ENCODE peak calls at places on chromosomes 2 and 18, in ten cellular contexts. W is A549, B is gastrocnemius medialis, X is HepG2, Q is right lobe of liver, H is endothelial cell of umbilical vein, I is psoas muscle, U is Peyer's patch, N is OCI-LY7, E is stomach. V is an unnamed sample. For H3K4me1, the result is how much of the 10 kb centered on the place peaks cover.

GRCh38 chr2:27765621-27766286 is 5.8 kb upstream of the MRPL33 start:
- DNase-seq in N (no peak), E (peak), H (peak), B (peak), W (no peak), U (no peak), X (no peak), I (peak), Q (peak), V (peak)

GRCh38 chr2:119857742-119858141 is 98.0 kb downstream of the PTPN4 start:
- DNase-seq in Q (no peak), I (no peak), H (no peak), B (no peak), U (no peak), W (no peak), X (no peak), N (no peak), E (no peak), V (no peak)

GRCh38 chr2:78973630-78974029 is 51.9 kb upstream of the REG3G start:
- DNase-seq in I (no peak), Q (no peak), B (no peak), E (no peak), H (no peak), W (no peak), U (no peak), N (no peak), X (no peak), V (no peak)

GRCh38 chr2:45612741-45613140 is 1.7 kb upstream of the SRBD1 start:
- DNase-seq in W (no peak), H (no peak), B (no peak), E (no peak), N (no peak), Q (no peak), U (no peak), X (no peak), I (no peak), V (no peak)

GRCh38 chr2:49286045-49286444 is 131.7 kb upstream of the FSHR start:
- DNase-seq in H (no peak), N (no peak), I (no peak), U (no peak), X (no peak), B (no peak), Q (no peak), E (no peak), W (no peak), V (no peak)

GRCh38 chr18:68494802-68495560 is 219.9 kb downstream of the TMX3 start:
- DNase-seq in E (no peak), U (no peak), B (no peak), X (no peak), I (no peak), N (no peak), H (no peak), Q (no peak), W (no peak), V (no peak)

GRCh38 chr2:201618744-201619654 is 24.3 kb downstream of the TMEM237 start:
- DNase-seq in E (peak), U (no peak), W (no peak), Q (peak), N (no peak), I (peak), X (no peak), H (peak), B (no peak), V (peak)

GRCh38 chr2:117323341-117323740 is 491.1 kb upstream of the DDX18 start:
- DNase-seq in W (no peak), B (no peak), H (no peak), E (no peak), I (no peak), N (no peak), X (no peak), Q (no peak), U (no peak), V (no peak)

GRCh38 chr18:21270453-21270852 is 28.4 kb downstream of the GREB1L start:
- DNase-seq in Q (no peak), W (no peak), I (no peak), N (no peak), H (no peak), B (no peak), U (no peak), E (no peak), X (no peak), V (no peak)

GRCh38 chr2:20052872-20053281 is 1.4 kb upstream of the LAPTM4A start:
- DNase-seq in B (no peak), H (peak), Q (no peak), W (peak), U (no peak), E (peak), I (no peak), X (no peak), N (peak), V (peak)

GRCh38 chr2:174729797-174730529 is 34.3 kb downstream of the CHRNA1 start:
- DNase-seq in I (no peak), X (no peak), U (no peak), H (peak), N (no peak), E (no peak), B (no peak), W (peak), Q (no peak), V (no peak)

GRCh38 chr18:55869965-55870585 is 282.1 kb upstream of the TCF4 start:
- DNase-seq in Q (no peak), N (no peak), U (no peak), X (no peak), W (no peak), B (peak), I (peak), H (no peak), E (no peak), V (no peak)

GRCh38 chr2:6506311-6507258 is 359.1 kb downstream of the CMPK2 start:
- DNase-seq in H (no peak), Q (no peak), U (no peak), B (no peak), E (no peak), N (no peak), X (no peak), I (no peak), W (no peak), V (no peak)

GRCh38 chr2:197515277-197515797 is 529 bp upstream of the MOB4 start:
- DNase-seq in Q (no peak), B (no peak), N (peak), W (no peak), U (no peak), H (no peak), I (no peak), X (peak), E (no peak), V (no peak)

GRCh38 chr18:66271927-66272326 is 332.0 kb downstream of the CDH19 start:
- DNase-seq in Q (no peak), X (no peak), N (no peak), I (no peak), W (no peak), H (no peak), B (no peak), E (no peak), U (no peak), V (no peak)

GRCh38 chr2:241235859-241236593 is 47.5 kb downstream of the ANO7 start:
- DNase-seq in X (no peak), N (no peak), B (no peak), U (no peak), I (peak), W (no peak), Q (no peak), H (no peak), E (no peak), V (no peak)

GRCh38 chr2:161122772-161123530 is 37.3 kb upstream of the TANK start:
- DNase-seq in Q (no peak), N (no peak), W (peak), B (peak), E (no peak), H (peak), U (no peak), X (peak), I (no peak), V (no peak)

GRCh38 chr18:62493033-62493862 is 29.6 kb upstream of the ZCCHC2 start:
- DNase-seq in N (no peak), U (no peak), E (no peak), Q (no peak), X (no peak), W (no peak), H (no peak), I (no peak), B (no peak), V (no peak)

GRCh38 chr2:241665731-241666440 is 20.7 kb downstream of the DTYMK start:
- DNase-seq in E (no peak), B (no peak), H (no peak), Q (no peak), I (no peak), X (no peak), N (no peak), W (no peak), U (no peak), V (no peak)

GRCh38 chr2:120134263-120134662 is 88.9 kb downstream of the TMEM185B start:
- DNase-seq in I (no peak), Q (no peak), W (peak), B (no peak), U (no peak), H (peak), X (peak), E (no peak), N (no peak), V (no peak)

GRCh38 chr2:236402016-236402784 is 138.0 kb upstream of the ASB18 start:
- DNase-seq in X (no peak), U (no peak), N (peak), H (no peak), W (no peak), I (no peak), B (no peak), E (no peak), Q (no peak), V (no peak)

GRCh38 chr18:41820784-41821183 is 134.2 kb upstream of the PIK3C3 start:
- DNase-seq in I (no peak), H (no peak), B (no peak), W (no peak), X (no peak), Q (no peak), N (no peak), U (no peak), E (no peak), V (no peak)

GRCh38 chr2:101679037-101679726 is 18.3 kb upstream of the MAP4K4 start:
- DNase-seq in H (no peak), B (no peak), U (no peak), N (no peak), E (no peak), X (peak), Q (no peak), W (no peak), I (no peak), V (no peak)

GRCh38 chr2:120305296-120305695 is 40.6 kb upstream of the INHBB start:
- DNase-seq in H (no peak), W (peak), U (no peak), Q (no peak), N (no peak), B (no peak), E (peak), X (peak), I (no peak), V (no peak)

GRCh38 chr2:647003-647560 is 30.1 kb downstream of the TMEM18 start:
- DNase-seq in N (no peak), U (no peak), Q (no peak), X (no peak), W (no peak), I (no peak), H (no peak), E (peak), B (no peak), V (no peak)

GRCh38 chr18:13382990-13383821 is 164.6 kb downstream of the LDLRAD4 start:
- DNase-seq in B (no peak), Q (peak), U (no peak), X (no peak), H (no peak), W (no peak), N (no peak), E (no peak), I (no peak), V (no peak)

GRCh38 chr18:3044931-3045698 is 32.2 kb upstream of the LPIN2 start:
- DNase-seq in W (no peak), B (no peak), N (no peak), H (peak), E (peak), U (no peak), Q (peak), I (peak), X (peak), V (peak)

GRCh38 chr18:12307251-12307736 is 747 bp upstream of the TUBB6 start:
- DNase-seq in B (peak), H (peak), E (no peak), N (no peak), W (no peak), X (no peak), I (peak), U (no peak), Q (no peak), V (no peak)
- H3K27ac ChIP-seq in B (peak), H (peak), E (peak), N (no peak), W (peak), X (no peak), I (peak), U (peak), Q (peak), V (peak)

GRCh38 chr2:172279214-172279613 is 148.2 kb upstream of the ITGA6 start:
- DNase-seq in B (no peak), W (no peak), U (no peak), I (no peak), H (no peak), Q (no peak), X (no peak), N (no peak), E (no peak), V (no peak)

GRCh38 chr2:172282944-172283343 is 144.4 kb upstream of the ITGA6 start:
- DNase-seq in U (no peak), W (no peak), N (no peak), H (peak), Q (no peak), X (no peak), I (no peak), B (no peak), E (no peak), V (no peak)

GRCh38 chr2:172279843-172280242 is 147.5 kb upstream of the ITGA6 start:
- DNase-seq in W (no peak), H (no peak), X (no peak), I (no peak), Q (no peak), N (no peak), U (no peak), B (no peak), E (no peak), V (no peak)

GRCh38 chr2:172281648-172282576 is 145.5 kb upstream of the ITGA6 start:
- DNase-seq in U (no peak), B (no peak), H (peak), N (no peak), Q (no peak), I (no peak), W (no peak), E (no peak), X (no peak), V (no peak)

GRCh38 chr2:172280820-172281454 is 146.4 kb upstream of the ITGA6 start:
- DNase-seq in N (peak), H (no peak), U (no peak), B (peak), W (no peak), I (no peak), E (no peak), X (no peak), Q (no peak), V (peak)
- H3K4me1 ChIP-seq in N (under half), H (under half), U (under half), B (under half), W (under half), I (under half), E (under half), X (under half), Q (under half), V (under half)

GRCh38 chr2:154400891-154401290 is 297.6 kb upstream of the KCNJ3 start:
- DNase-seq in U (no peak), E (no peak), Q (no peak), X (no peak), H (no peak), W (no peak), B (no peak), I (no peak), N (no peak), V (no peak)

GRCh38 chr2:154403242-154403790 is 295.2 kb upstream of the KCNJ3 start:
- DNase-seq in W (no peak), I (no peak), N (no peak), U (no peak), H (no peak), B (no peak), X (peak), E (no peak), Q (no peak), V (no peak)

DNA sequence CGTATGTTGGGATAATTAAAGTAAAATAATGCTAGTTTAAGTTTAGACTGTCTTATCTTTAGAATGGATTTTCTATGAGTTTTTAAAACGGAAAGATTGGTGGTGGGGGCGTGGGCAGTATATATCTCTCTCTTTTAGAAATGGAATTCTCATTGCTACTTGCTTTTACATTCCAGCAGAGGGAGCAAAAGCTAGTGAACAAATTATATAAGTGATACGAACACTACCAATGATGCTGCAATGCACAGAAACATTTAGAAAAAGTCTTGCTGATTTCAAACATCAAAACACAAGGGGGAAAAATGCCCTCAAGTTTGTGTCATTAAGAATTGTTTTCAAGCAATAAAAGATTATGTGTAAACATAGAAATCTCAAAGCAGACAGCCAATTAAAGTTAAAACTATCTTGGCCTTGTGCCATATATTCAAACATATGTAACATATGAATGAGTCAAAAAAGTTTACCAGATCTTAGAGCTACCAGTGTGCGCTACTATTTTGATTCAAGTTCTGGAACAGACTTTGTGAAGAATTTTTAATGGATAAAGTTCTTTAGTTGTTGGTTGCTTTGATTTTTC is 296.3 kb upstream of the KCNJ3 start:
- DNase-seq in H (peak), I (no peak), N (peak), W (peak), Q (no peak), E (no peak), B (no peak), X (peak), U (no peak), V (no peak)
- TF ChIP-seq CTCF in H (peak), I (peak), N (peak), W (peak), Q (peak), E (no peak), B (no peak), X (peak), U (peak), V (peak)

DNA sequence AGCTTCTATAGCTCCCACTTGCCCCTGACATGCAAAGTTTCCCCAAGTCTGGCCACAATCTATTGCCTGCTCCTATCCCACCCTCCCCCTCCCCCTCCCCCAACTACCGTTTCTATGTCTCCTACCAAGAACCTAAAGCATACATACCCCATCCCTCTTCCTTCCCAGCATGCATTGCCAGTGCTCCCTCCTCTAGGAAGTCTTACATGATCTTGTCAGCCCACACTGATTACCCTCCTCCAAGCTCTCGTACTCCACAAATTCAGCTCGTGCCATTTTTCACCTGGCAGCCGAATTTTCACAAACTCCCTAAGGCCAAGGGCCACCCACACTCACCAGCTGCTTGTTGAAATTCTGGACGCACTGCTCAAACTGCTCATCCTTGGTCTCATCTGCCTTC is 30.7 kb downstream of the BIN1 start:
- DNase-seq in E (no peak), N (no peak), H (no peak), X (no peak), Q (no peak), B (no peak), I (no peak), W (no peak), U (no peak), V (no peak)
- H3K27ac ChIP-seq in E (no peak), N (no peak), H (no peak), X (no peak), Q (no peak), B (peak), I (peak), W (no peak), U (no peak), V (no peak)

GRCh38 chr2:96869824-96870630 is at the start of gene SEMA4C:
- DNase-seq in B (no peak), X (no peak), W (peak), N (no peak), H (peak), I (peak), U (peak), Q (peak), E (peak), V (peak)

GRCh38 chr2:96868555-96869280 is 1.2 kb downstream of the SEMA4C start:
- DNase-seq in U (peak), E (peak), Q (peak), W (peak), B (peak), N (no peak), H (peak), X (peak), I (peak), V (peak)

GRCh38 chr2:96870631-96871255 is 863 bp upstream of the SEMA4C start:
- DNase-seq in E (peak), U (peak), H (peak), W (no peak), I (no peak), N (no peak), X (no peak), Q (no peak), B (no peak), V (peak)

GRCh38 chr2:96867756-96868554 is 1.9 kb downstream of the SEMA4C start:
- DNase-seq in X (no peak), I (no peak), N (no peak), B (no peak), H (no peak), W (no peak), U (no peak), E (no peak), Q (no peak), V (no peak)

GRCh38 chr2:96869281-96869823 is 528 bp downstream of the SEMA4C start:
- DNase-seq in H (peak), W (no peak), B (no peak), E (peak), U (no peak), X (peak), Q (peak), I (peak), N (no peak), V (peak)
- H3K4me1 ChIP-seq in H (under half), W (under half), B (under half), E (half or more), U (under half), X (under half), Q (under half), I (under half), N (under half), V (half or more)

DNA sequence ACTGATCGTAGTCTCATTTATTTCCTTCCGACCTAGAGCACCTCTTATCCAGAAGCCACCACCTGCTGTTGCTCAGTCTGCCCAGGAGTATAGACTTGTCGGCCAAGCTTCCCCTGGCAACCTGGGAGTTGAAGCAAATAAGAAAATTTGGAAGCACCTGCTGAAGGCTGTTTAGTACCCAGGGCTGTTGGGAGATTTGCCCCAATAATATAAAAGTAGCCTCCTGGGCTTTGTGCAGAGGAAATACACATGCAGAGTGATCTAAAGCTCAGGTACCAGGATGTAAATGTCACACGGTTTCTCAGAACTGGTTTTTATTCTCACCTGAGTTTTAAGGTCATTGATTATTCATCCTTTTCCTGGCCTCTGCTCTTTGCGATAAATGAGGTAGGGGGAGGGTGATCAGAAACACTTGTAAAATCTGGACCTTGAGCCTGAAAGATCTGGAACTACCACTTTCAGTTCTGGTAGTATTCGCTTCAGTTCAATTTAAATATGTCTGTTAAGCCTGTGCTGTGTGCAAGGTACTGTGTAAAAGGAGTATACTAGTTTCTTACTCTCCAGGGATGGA is 796 bp upstream of the COX7A2L start:
- DNase-seq in U (no peak), E (no peak), H (no peak), B (no peak), Q (no peak), W (no peak), I (no peak), X (no peak), N (no peak), V (no peak)
- TF ChIP-seq CTCF in U (peak), E (no peak), H (no peak), B (no peak), Q (no peak), W (no peak), I (no peak), X (no peak), N (peak), V (peak)

DNA sequence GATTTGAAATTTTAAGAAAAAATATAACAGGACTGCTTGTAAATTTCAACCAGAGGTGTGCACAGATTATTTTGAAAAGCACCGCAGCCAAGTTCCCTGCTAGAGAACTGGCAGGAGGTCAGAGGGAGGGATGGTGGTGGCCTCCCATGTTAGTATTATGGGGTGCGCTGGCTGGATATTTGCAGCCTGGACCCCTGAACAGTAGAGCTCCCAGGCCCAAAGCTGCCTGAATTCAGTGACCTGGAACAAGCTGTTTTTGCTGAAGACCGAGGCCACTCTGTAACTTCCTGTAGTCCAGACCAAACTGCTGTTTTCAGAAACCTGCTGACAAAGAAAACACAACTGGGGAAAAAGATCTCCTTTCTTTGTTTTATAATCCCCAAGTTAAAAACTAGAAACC is 314.3 kb downstream of the TNS1 start:
- DNase-seq in U (no peak), N (no peak), B (no peak), I (no peak), W (no peak), H (no peak), E (no peak), Q (no peak), X (no peak), V (no peak)
- H3K27ac ChIP-seq in U (peak), N (no peak), B (peak), I (no peak), W (no peak), H (no peak), E (peak), Q (no peak), X (no peak), V (peak)